ENCODE peak calls at places on chromosomes 11 and 22, in seven cellular contexts. One of them, this sample, is unnamed.

GRCh38 chr11:64878223-64878493 is 263 bp downstream of the EHD1 start:
- DNase-seq in AG10803: no peak
- DNase-seq in cardiac fibroblast: no peak
- DNase-seq in prostate gland: no peak
- DNase-seq in HT-29: no peak
- DNase-seq in sciatic nerve: no peak
- DNase-seq in EL: no peak
- DNase-seq in this sample: no peak

GRCh38 chr22:42719656-42720262 is 911 bp downstream of the A4GALT start:
- DNase-seq in AG10803: no peak
- DNase-seq in cardiac fibroblast: peak
- DNase-seq in prostate gland: no peak
- DNase-seq in HT-29: no peak
- DNase-seq in sciatic nerve: no peak
- DNase-seq in EL: no peak
- DNase-seq in this sample: no peak

GRCh38 chr11:15101072-15101701 is 13.5 kb upstream of the INSC start:
- DNase-seq in AG10803: peak
- DNase-seq in cardiac fibroblast: peak
- DNase-seq in prostate gland: peak
- DNase-seq in HT-29: peak
- DNase-seq in sciatic nerve: peak
- DNase-seq in EL: peak
- DNase-seq in this sample: no peak

GRCh38 chr11:87213444-87213843 is 175.7 kb downstream of the TMEM135 start:
- DNase-seq in AG10803: no peak
- DNase-seq in cardiac fibroblast: no peak
- DNase-seq in prostate gland: no peak
- DNase-seq in HT-29: no peak
- DNase-seq in sciatic nerve: no peak
- DNase-seq in EL: no peak
- DNase-seq in this sample: no peak

GRCh38 chr22:28381427-28382167 is 298.0 kb downstream of the TTC28 start:
- DNase-seq in AG10803: peak
- DNase-seq in cardiac fibroblast: peak
- DNase-seq in prostate gland: no peak
- DNase-seq in HT-29: no peak
- DNase-seq in sciatic nerve: no peak
- DNase-seq in EL: peak
- DNase-seq in this sample: no peak

GRCh38 chr11:43575931-43576833 is 104.4 kb upstream of the HSD17B12 start:
- DNase-seq in AG10803: no peak
- DNase-seq in cardiac fibroblast: peak
- DNase-seq in prostate gland: no peak
- DNase-seq in HT-29: no peak
- DNase-seq in sciatic nerve: no peak
- DNase-seq in EL: no peak
- DNase-seq in this sample: no peak

GRCh38 chr11:94877446-94878200 is 95.7 kb downstream of the CWC15 start:
- DNase-seq in AG10803: no peak
- DNase-seq in cardiac fibroblast: peak
- DNase-seq in prostate gland: no peak
- DNase-seq in HT-29: no peak
- DNase-seq in sciatic nerve: no peak
- DNase-seq in EL: no peak
- DNase-seq in this sample: no peak

GRCh38 chr22:32801436-32802290 is at the start of gene TIMP3:
- DNase-seq in AG10803: peak
- DNase-seq in cardiac fibroblast: peak
- DNase-seq in prostate gland: peak
- DNase-seq in HT-29: no peak
- DNase-seq in sciatic nerve: peak
- DNase-seq in EL: peak
- DNase-seq in this sample: peak

GRCh38 chr22:41480397-41480735 is 11.4 kb downstream of the ACO2 start:
- DNase-seq in AG10803: peak
- DNase-seq in cardiac fibroblast: peak
- DNase-seq in prostate gland: no peak
- DNase-seq in HT-29: no peak
- DNase-seq in sciatic nerve: no peak
- DNase-seq in EL: peak
- DNase-seq in this sample: no peak

GRCh38 chr11:5809122-5809519 is 397 bp downstream of the OR52N2 start:
- DNase-seq in AG10803: no peak
- DNase-seq in cardiac fibroblast: no peak
- DNase-seq in prostate gland: no peak
- DNase-seq in HT-29: no peak
- DNase-seq in sciatic nerve: no peak
- DNase-seq in EL: no peak
- DNase-seq in this sample: no peak

GRCh38 chr11:16789061-16789415 is 50.6 kb downstream of the C11orf58 start:
- DNase-seq in AG10803: no peak
- DNase-seq in cardiac fibroblast: no peak
- DNase-seq in prostate gland: no peak
- DNase-seq in HT-29: no peak
- DNase-seq in sciatic nerve: no peak
- DNase-seq in EL: no peak
- DNase-seq in this sample: no peak